ENCODE peak calls at places on chromosome 12, in five cellular contexts. N is HCT116, P is adrenal gland, F is suprapubic skin, C is stomach. X is an unnamed sample.

GRCh38 chr12:6183689-6184441 is 16.3 kb upstream of the CD9 start:
- DNase-seq in N (no peak), P (peak), F (no peak), C (peak), X (no peak)

GRCh38 chr12:75722714-75723200 is 211.3 kb upstream of the KRR1 start:
- DNase-seq in N (peak), P (peak), F (no peak), C (no peak), X (peak)

GRCh38 chr12:124699878-124700277 is 132.5 kb upstream of the NCOR2 start:
- DNase-seq in N (no peak), P (no peak), F (no peak), C (peak), X (no peak)

GRCh38 chr12:112121780-112122565 is 3.4 kb upstream of the TRAFD1 start:
- DNase-seq in N (peak), P (peak), F (no peak), C (peak), X (no peak)

GRCh38 chr12:42981379-42981778 is 391.8 kb upstream of the PRICKLE1 start:
- DNase-seq in N (no peak), P (no peak), F (no peak), C (no peak), X (no peak)

GRCh38 chr12:89236237-89236636 is 116.1 kb downstream of the DUSP6 start:
- DNase-seq in N (no peak), P (no peak), F (no peak), C (no peak), X (no peak)

GRCh38 chr12:120229071-120229582 is 28.2 kb upstream of the RPLP0 start:
- DNase-seq in N (no peak), P (peak), F (peak), C (no peak), X (no peak)

GRCh38 chr12:15592934-15593333 is 196.3 kb downstream of the EPS8 start:
- DNase-seq in N (no peak), P (no peak), F (no peak), C (no peak), X (no peak)

GRCh38 chr12:75337905-75338304 is 3.4 kb downstream of the GLIPR1L1 start:
- DNase-seq in N (no peak), P (no peak), F (no peak), C (no peak), X (no peak)

GRCh38 chr12:122839907-122840554 is 4.8 kb downstream of the HIP1R start:
- DNase-seq in N (no peak), P (no peak), F (no peak), C (no peak), X (no peak)
- TF ChIP-seq POLR2A in N (no peak), P (no peak), F (no peak), C (no peak), X (no peak)

DNA sequence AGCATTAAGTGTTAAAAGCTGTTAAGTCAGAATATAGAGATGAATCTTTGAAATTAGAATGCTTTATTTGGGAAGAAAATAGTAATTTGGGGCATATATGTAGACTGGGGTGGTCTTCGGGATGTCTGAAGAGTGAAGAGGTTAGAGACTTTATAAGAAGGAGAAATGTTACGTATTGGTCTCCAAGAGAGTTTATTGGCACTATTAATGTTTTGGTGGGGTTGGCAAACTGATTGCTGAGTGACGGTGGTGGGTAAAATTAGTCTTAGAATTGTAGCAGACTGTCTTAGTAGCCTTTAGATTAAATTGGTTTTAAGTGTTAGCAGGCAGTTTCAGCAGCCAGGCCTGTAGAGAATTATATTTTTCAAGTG is 4.9 kb upstream of the ATP23 start:
- DNase-seq in N (no peak), P (no peak), F (no peak), C (no peak), X (no peak)
- TF ChIP-seq POLR2A in N (no peak), P (no peak), F (no peak), C (no peak), X (no peak)

GRCh38 chr12:1691123-1692007 is 495 bp downstream of the ADIPOR2 start:
- DNase-seq in N (no peak), P (peak), F (peak), C (peak), X (peak)
- TF ChIP-seq POLR2A in N (no peak), P (no peak), F (no peak), C (no peak), X (no peak)

GRCh38 chr12:94558612-94559011 is 91.7 kb downstream of the TMCC3 start:
- DNase-seq in N (no peak), P (peak), F (no peak), C (no peak), X (no peak)
- TF ChIP-seq POLR2A in N (no peak), P (no peak), F (no peak), C (no peak), X (no peak)

GRCh38 chr12:132622437-132623071 is 4.0 kb downstream of the P2RX2 start:
- DNase-seq in N (no peak), P (peak), F (no peak), C (no peak), X (peak)

GRCh38 chr12:132623072-132623869 is 4.7 kb downstream of the P2RX2 start:
- DNase-seq in N (no peak), P (no peak), F (no peak), C (no peak), X (no peak)

GRCh38 chr12:132620113-132620892 is 1.7 kb downstream of the P2RX2 start:
- DNase-seq in N (no peak), P (no peak), F (no peak), C (no peak), X (no peak)

GRCh38 chr12:132620893-132621656 is 2.5 kb downstream of the P2RX2 start:
- DNase-seq in N (no peak), P (no peak), F (no peak), C (no peak), X (no peak)

GRCh38 chr12:132621657-132622435 is 3.3 kb downstream of the P2RX2 start:
- DNase-seq in N (no peak), P (no peak), F (no peak), C (no peak), X (no peak)
- TF ChIP-seq POLR2A in N (no peak), P (no peak), F (no peak), C (no peak), X (no peak)

DNA sequence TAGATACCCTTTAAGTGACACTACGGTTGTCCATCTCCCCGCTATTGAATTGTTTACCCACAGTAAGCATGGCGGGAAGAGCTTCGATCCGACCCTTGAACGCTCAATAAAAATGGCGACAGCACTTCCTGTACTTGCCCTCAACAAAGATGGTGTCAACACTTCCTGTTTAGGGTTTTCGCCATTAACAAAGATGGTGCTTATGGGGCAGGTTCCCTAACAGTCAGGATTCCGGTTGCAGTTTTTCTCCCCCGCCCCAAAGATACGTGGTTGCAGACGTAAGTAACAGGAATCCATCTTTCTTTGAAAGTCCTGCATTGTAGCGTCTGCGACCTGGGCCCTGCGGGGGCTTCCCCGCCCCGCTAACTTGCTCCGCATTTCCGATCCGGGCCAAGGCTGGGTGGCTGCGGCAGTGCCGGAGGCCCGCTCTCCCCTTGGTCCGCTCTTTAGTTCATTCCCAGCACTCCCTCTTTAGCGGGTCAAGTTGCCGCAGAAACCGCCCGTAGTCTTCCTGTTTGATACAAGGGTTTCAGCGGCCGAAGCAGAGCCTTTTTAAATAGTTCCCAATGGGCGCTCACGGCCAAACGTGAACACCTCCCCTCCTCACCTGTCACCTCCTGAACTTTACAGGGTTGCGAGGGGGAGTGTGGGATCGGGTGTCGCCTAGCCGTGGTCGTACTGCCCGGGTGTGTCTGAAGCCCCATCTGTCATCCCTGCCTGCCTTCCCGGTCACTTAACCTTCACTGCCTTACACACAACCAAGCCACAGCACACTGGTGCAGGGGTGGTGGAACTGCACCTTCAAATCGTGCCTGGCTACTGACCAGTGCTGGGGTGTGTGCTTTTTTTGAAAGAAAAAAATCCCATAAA is at the start of gene CRADD:
- DNase-seq in N (peak), P (peak), F (peak), C (peak), X (peak)
- TF ChIP-seq POLR2A in N (peak), P (peak), F (peak), C (peak), X (peak)

GRCh38 chr12:53380104-53380796 is at the start of gene SP1:
- DNase-seq in N (peak), P (peak), F (peak), C (peak), X (peak)
- TF ChIP-seq POLR2A in N (no peak), P (peak), F (peak), C (no peak), X (peak)

GRCh38 chr12:41189395-41190251 is 1.5 kb downstream of the PDZRN4 start:
- DNase-seq in N (no peak), P (no peak), F (no peak), C (no peak), X (no peak)
- TF ChIP-seq POLR2A in N (no peak), P (no peak), F (no peak), C (no peak), X (no peak)

GRCh38 chr12:95634622-95635621 is 83.6 kb upstream of the USP44 start:
- DNase-seq in N (no peak), P (no peak), F (no peak), C (peak), X (no peak)
- TF ChIP-seq POLR2A in N (no peak), P (no peak), F (no peak), C (no peak), X (no peak)

X was measured in H54.